ENCODE peak calls at places on chromosome 4, in seven cellular contexts. One of them, this sample, is unnamed.

GRCh38 chr4:152382057-152382785 is 153.7 kb downstream of the FBXW7 start:
- DNase-seq in K562: no peak
- DNase-seq in H1: no peak
- DNase-seq in HCT116: no peak
- DNase-seq in HepG2: no peak
- DNase-seq in GM12878: no peak
- DNase-seq in SK-N-SH: no peak
- DNase-seq in this sample: no peak

GRCh38 chr4:26076000-26076587 is 162.1 kb downstream of the SMIM20 start:
- DNase-seq in GM12878: peak; percentile 84
- DNase-seq in HepG2: no peak
- DNase-seq in SK-N-SH: no peak
- DNase-seq in H1: no peak
- DNase-seq in HCT116: no peak
- DNase-seq in K562: no peak
- DNase-seq in this sample: no peak

GRCh38 chr4:66959207-66959606 is 586.1 kb downstream of the CENPC start:
- DNase-seq in H1: no peak
- DNase-seq in HCT116: no peak
- DNase-seq in K562: no peak
- DNase-seq in SK-N-SH: no peak
- DNase-seq in GM12878: no peak
- DNase-seq in HepG2: no peak
- DNase-seq in this sample: no peak

GRCh38 chr4:28427306-28428085 is 1566.9 kb downstream of the STIM2 start:
- DNase-seq in SK-N-SH: no peak
- DNase-seq in GM12878: no peak
- DNase-seq in HepG2: no peak
- DNase-seq in K562: no peak
- DNase-seq in H1: no peak
- DNase-seq in HCT116: no peak
- DNase-seq in this sample: no peak

GRCh38 chr4:762211-763190 is 56.9 kb downstream of the PCGF3 start:
- DNase-seq in H1: no peak
- DNase-seq in HCT116: no peak
- DNase-seq in K562: no peak
- DNase-seq in HepG2: peak; percentile 58
- DNase-seq in SK-N-SH: peak; percentile 62
- DNase-seq in GM12878: no peak
- DNase-seq in this sample: peak; percentile 59

GRCh38 chr4:121217385-121217784 is 53.3 kb upstream of the TNIP3 start:
- DNase-seq in GM12878: no peak
- DNase-seq in SK-N-SH: no peak
- DNase-seq in H1: no peak
- DNase-seq in HepG2: no peak
- DNase-seq in K562: no peak
- DNase-seq in HCT116: no peak
- DNase-seq in this sample: no peak

GRCh38 chr4:121139533-121140222 is 24.4 kb downstream of the TNIP3 start:
- DNase-seq in GM12878: peak; percentile 25
- DNase-seq in H1: no peak
- DNase-seq in SK-N-SH: no peak
- DNase-seq in K562: no peak
- DNase-seq in HCT116: no peak
- DNase-seq in HepG2: no peak
- DNase-seq in this sample: no peak

GRCh38 chr4:7620086-7620813 is 185.5 kb upstream of the PSAPL1 start:
- DNase-seq in SK-N-SH: no peak
- DNase-seq in HepG2: no peak
- DNase-seq in GM12878: no peak
- DNase-seq in H1: no peak
- DNase-seq in K562: no peak
- DNase-seq in HCT116: no peak
- DNase-seq in this sample: no peak

GRCh38 chr4:138158746-138159297 is 83.3 kb downstream of the SLC7A11 start:
- DNase-seq in GM12878: no peak
- DNase-seq in SK-N-SH: no peak
- DNase-seq in HepG2: no peak
- DNase-seq in K562: no peak
- DNase-seq in H1: no peak
- DNase-seq in HCT116: no peak
- DNase-seq in this sample: no peak

GRCh38 chr4:159105761-159106243 is 2.9 kb downstream of the RAPGEF2 start:
- DNase-seq in SK-N-SH: no peak
- DNase-seq in H1: no peak
- DNase-seq in GM12878: peak; percentile 57
- DNase-seq in HCT116: no peak
- DNase-seq in HepG2: peak; percentile 59
- DNase-seq in K562: no peak
- DNase-seq in this sample: no peak

GRCh38 chr4:158814636-158815035 is 45.8 kb downstream of the FNIP2 start:
- DNase-seq in HepG2: no peak
- DNase-seq in SK-N-SH: no peak
- DNase-seq in HCT116: no peak
- DNase-seq in K562: no peak
- DNase-seq in H1: no peak
- DNase-seq in GM12878: no peak
- DNase-seq in this sample: no peak

GRCh38 chr4:33369366-33369899 is 2649.3 kb downstream of the PCDH7 start:
- DNase-seq in H1: no peak
- DNase-seq in HepG2: no peak
- DNase-seq in GM12878: no peak
- DNase-seq in K562: no peak
- DNase-seq in SK-N-SH: no peak
- DNase-seq in HCT116: peak; percentile 66
- DNase-seq in this sample: no peak

GRCh38 chr4:80540785-80541469 is 205.4 kb downstream of the CFAP299 start:
- DNase-seq in K562: no peak
- DNase-seq in GM12878: peak; percentile 36
- DNase-seq in HepG2: no peak
- DNase-seq in SK-N-SH: no peak
- DNase-seq in HCT116: no peak
- DNase-seq in H1: no peak
- DNase-seq in this sample: no peak

GRCh38 chr4:13331827-13332226 is 152.3 kb downstream of the RAB28 start:
- DNase-seq in GM12878: no peak
- DNase-seq in HCT116: no peak
- DNase-seq in K562: no peak
- DNase-seq in SK-N-SH: no peak
- DNase-seq in H1: no peak
- DNase-seq in HepG2: no peak
- DNase-seq in this sample: peak; percentile 2

GRCh38 chr4:109046549-109047171 is 255.8 kb downstream of the COL25A1 start:
- DNase-seq in HCT116: no peak
- DNase-seq in SK-N-SH: no peak
- DNase-seq in H1: no peak
- DNase-seq in K562: no peak
- DNase-seq in GM12878: no peak
- DNase-seq in HepG2: peak; percentile 0
- DNase-seq in this sample: no peak

GRCh38 chr4:8394806-8395205 is 45.7 kb downstream of the ACOX3 start:
- DNase-seq in H1: no peak
- DNase-seq in HepG2: no peak
- DNase-seq in GM12878: no peak
- DNase-seq in K562: no peak
- DNase-seq in SK-N-SH: no peak
- DNase-seq in HCT116: no peak
- DNase-seq in this sample: no peak

GRCh38 chr4:112140536-112140935 is 4.7 kb upstream of the FAM241A start:
- DNase-seq in K562: no peak
- DNase-seq in H1: no peak
- DNase-seq in SK-N-SH: no peak
- DNase-seq in HCT116: no peak
- DNase-seq in HepG2: peak; percentile 58
- DNase-seq in GM12878: no peak
- DNase-seq in this sample: no peak

GRCh38 chr4:166458756-166459155 is 585.7 kb downstream of the TLL1 start:
- DNase-seq in H1: no peak
- DNase-seq in GM12878: no peak
- DNase-seq in HepG2: no peak
- DNase-seq in HCT116: no peak
- DNase-seq in K562: no peak
- DNase-seq in SK-N-SH: no peak
- DNase-seq in this sample: no peak

GRCh38 chr4:140168936-140169335 is 15.0 kb upstream of the MAML3 start:
- DNase-seq in H1: no peak
- DNase-seq in K562: no peak
- DNase-seq in SK-N-SH: no peak
- DNase-seq in HCT116: no peak
- DNase-seq in GM12878: no peak
- DNase-seq in HepG2: no peak
- DNase-seq in this sample: no peak

GRCh38 chr4:142615324-142615665 is 230.8 kb downstream of the INPP4B start:
- DNase-seq in HepG2: no peak
- DNase-seq in SK-N-SH: no peak
- DNase-seq in GM12878: no peak
- DNase-seq in K562: no peak
- DNase-seq in H1: no peak
- DNase-seq in HCT116: no peak
- DNase-seq in this sample: peak; percentile 85

GRCh38 chr4:3689576-3690551 is 76.3 kb upstream of the ADRA2C start:
- DNase-seq in GM12878: no peak
- DNase-seq in HepG2: no peak
- DNase-seq in SK-N-SH: no peak
- DNase-seq in HCT116: no peak
- DNase-seq in K562: no peak
- DNase-seq in H1: no peak
- DNase-seq in this sample: no peak

GRCh38 chr4:42672359-42673083 is 15.6 kb upstream of the ATP8A1 start:
- DNase-seq in HepG2: no peak
- DNase-seq in HCT116: no peak
- DNase-seq in GM12878: no peak
- DNase-seq in K562: no peak
- DNase-seq in SK-N-SH: no peak
- DNase-seq in H1: no peak
- DNase-seq in this sample: no peak

GRCh38 chr4:15469402-15470148 is at the start of gene CC2D2A:
- DNase-seq in SK-N-SH: peak; percentile 42
- DNase-seq in HepG2: no peak
- DNase-seq in GM12878: no peak
- DNase-seq in K562: no peak
- DNase-seq in H1: no peak
- DNase-seq in HCT116: no peak
- DNase-seq in this sample: peak; percentile 5

GRCh38 chr4:134865675-134866074 is 664.1 kb upstream of the PABPC4L start:
- DNase-seq in GM12878: no peak
- DNase-seq in HCT116: no peak
- DNase-seq in K562: no peak
- DNase-seq in HepG2: no peak
- DNase-seq in SK-N-SH: no peak
- DNase-seq in H1: no peak
- DNase-seq in this sample: no peak

GRCh38 chr4:14879643-14880042 is 122.6 kb upstream of the CPEB2 start:
- DNase-seq in H1: no peak
- DNase-seq in HCT116: no peak
- DNase-seq in GM12878: no peak
- DNase-seq in HepG2: no peak
- DNase-seq in SK-N-SH: no peak
- DNase-seq in K562: no peak
- DNase-seq in this sample: peak; percentile 86

DNA sequence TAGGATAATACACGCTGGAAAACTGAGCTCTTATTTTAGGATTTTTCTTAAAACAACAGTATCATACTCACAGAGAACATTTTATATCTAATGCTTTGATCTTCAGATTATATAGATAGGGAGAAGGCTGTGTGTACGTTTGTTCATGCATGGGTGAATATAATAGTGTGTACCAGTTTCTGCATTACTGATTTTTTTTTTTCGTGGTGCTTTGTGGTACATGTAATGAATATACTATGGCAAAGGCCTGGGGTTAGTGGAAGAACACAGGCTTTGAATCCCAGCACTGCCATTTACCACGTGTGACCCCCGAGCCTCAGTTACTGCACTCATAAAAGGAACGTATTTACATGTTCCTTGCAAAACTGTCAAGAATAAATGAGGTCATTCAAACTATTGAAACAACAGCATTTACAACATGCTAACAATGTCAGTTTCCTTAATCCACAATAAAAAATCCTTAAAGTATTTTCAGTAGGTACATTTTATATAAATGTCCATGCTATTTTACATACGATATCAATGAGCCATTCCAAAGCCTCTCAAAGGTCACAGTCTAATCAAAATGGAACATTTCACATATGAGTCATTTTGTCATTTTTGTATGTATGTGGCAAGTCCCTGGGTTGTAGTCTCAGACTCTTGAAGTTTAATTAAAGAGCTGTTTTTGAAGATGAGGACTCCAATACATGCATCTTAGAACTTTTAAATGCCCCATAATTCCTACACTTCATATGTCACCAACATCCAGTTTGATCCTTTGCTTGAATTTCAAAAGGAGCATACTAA is 242.9 kb downstream of the PPP3CA start:
- DNase-seq in HepG2: no peak
- DNase-seq in K562: no peak
- DNase-seq in H1: no peak
- DNase-seq in SK-N-SH: no peak
- DNase-seq in HCT116: no peak
- DNase-seq in GM12878: no peak
- DNase-seq in this sample: no peak
- TF ChIP-seq JUND in HepG2: no peak
- TF ChIP-seq JUND in K562: no peak
- TF ChIP-seq JUND in H1: no peak
- TF ChIP-seq JUND in SK-N-SH: no peak
- TF ChIP-seq JUND in HCT116: peak; percentile 67
- TF ChIP-seq JUND in GM12878: no peak
- TF ChIP-seq JUND in this sample: no peak

GRCh38 chr4:38099020-38099600 is 138.9 kb downstream of the PTTG2 start:
- DNase-seq in GM12878: no peak
- DNase-seq in HepG2: no peak
- DNase-seq in SK-N-SH: no peak
- DNase-seq in K562: no peak
- DNase-seq in HCT116: no peak
- DNase-seq in H1: no peak
- DNase-seq in this sample: no peak
- TF ChIP-seq JUND in GM12878: no peak
- TF ChIP-seq JUND in HepG2: no peak
- TF ChIP-seq JUND in SK-N-SH: no peak
- TF ChIP-seq JUND in K562: no peak
- TF ChIP-seq JUND in HCT116: no peak
- TF ChIP-seq JUND in H1: no peak
- TF ChIP-seq JUND in this sample: no peak

GRCh38 chr4:98662619-98663225 is 4.3 kb upstream of the TSPAN5 start:
- DNase-seq in SK-N-SH: no peak
- DNase-seq in GM12878: no peak
- DNase-seq in HepG2: no peak
- DNase-seq in H1: peak; percentile 64
- DNase-seq in K562: no peak
- DNase-seq in HCT116: no peak
- DNase-seq in this sample: no peak
- TF ChIP-seq JUND in SK-N-SH: no peak
- TF ChIP-seq JUND in GM12878: no peak
- TF ChIP-seq JUND in HepG2: no peak
- TF ChIP-seq JUND in H1: no peak
- TF ChIP-seq JUND in K562: no peak
- TF ChIP-seq JUND in HCT116: no peak
- TF ChIP-seq JUND in this sample: no peak

DNA sequence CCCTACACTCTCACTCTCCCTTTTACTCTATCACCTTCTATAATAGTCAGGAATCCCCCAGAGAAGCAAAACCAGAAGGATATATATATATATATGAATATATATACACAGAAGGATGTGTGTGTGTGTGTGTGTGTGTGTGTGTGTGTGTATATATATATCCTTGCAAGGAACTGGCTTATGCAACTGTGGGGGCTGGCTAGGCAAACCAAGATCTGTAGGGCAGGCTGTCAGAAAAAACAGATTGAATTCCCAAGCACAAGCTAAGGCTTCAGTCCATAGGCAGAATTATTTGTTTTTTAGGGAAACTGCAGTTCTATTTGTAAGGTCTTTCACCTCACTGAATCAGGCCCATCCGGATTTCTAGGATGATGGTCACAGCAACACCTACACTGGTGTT is 13.0 kb upstream of the KLHL2 start:
- DNase-seq in K562: no peak
- DNase-seq in HepG2: no peak
- DNase-seq in GM12878: no peak
- DNase-seq in H1: no peak
- DNase-seq in HCT116: no peak
- DNase-seq in SK-N-SH: no peak
- DNase-seq in this sample: no peak
- TF ChIP-seq JUND in K562: no peak
- TF ChIP-seq JUND in HepG2: no peak
- TF ChIP-seq JUND in GM12878: no peak
- TF ChIP-seq JUND in H1: no peak
- TF ChIP-seq JUND in HCT116: no peak
- TF ChIP-seq JUND in SK-N-SH: no peak
- TF ChIP-seq JUND in this sample: no peak